ENCODE peak calls at places on chromosomes 7 and 10, in five cellular contexts. E is pancreas, Y is tibial artery, M is thoracic aorta, F is IMR-90. R is an unnamed sample.

GRCh38 chr10:1551636-1552338 is 185.5 kb downstream of the ADARB2 start:
- DNase-seq in E (no peak), Y (peak; percentile 55), M (no peak), F (no peak), R (no peak)

GRCh38 chr7:101315336-101315735 is 6.3 kb downstream of the IFT22 start:
- DNase-seq in E (no peak), Y (no peak), M (no peak), F (peak; percentile 49), R (no peak)

GRCh38 chr7:93890464-93891068 is at the start of gene TFPI2:
- DNase-seq in E (peak; percentile 75), Y (peak; percentile 65), M (peak; percentile 13), F (peak; percentile 83), R (no peak)

GRCh38 chr10:63528084-63528744 is 7.0 kb downstream of the REEP3 start:
- DNase-seq in E (no peak), Y (no peak), M (no peak), F (no peak), R (no peak)

GRCh38 chr10:69316313-69317059 is 38.2 kb downstream of the HK1 start:
- DNase-seq in E (no peak), Y (no peak), M (no peak), F (peak; percentile 46), R (no peak)

GRCh38 chr10:90775351-90776028 is 82.3 kb downstream of the HTR7 start:
- DNase-seq in E (no peak), Y (no peak), M (no peak), F (no peak), R (no peak)

GRCh38 chr7:127629268-127629854 is 11.4 kb upstream of the PAX4 start:
- DNase-seq in E (peak; percentile 83), Y (no peak), M (no peak), F (no peak), R (no peak)

GRCh38 chr7:139078911-139079310 is 30.6 kb downstream of the ZC3HAV1 start:
- DNase-seq in E (no peak), Y (no peak), M (no peak), F (no peak), R (no peak)

GRCh38 chr7:41164440-41164839 is 538.5 kb downstream of the INHBA start:
- DNase-seq in E (no peak), Y (no peak), M (no peak), F (peak; percentile 58), R (no peak)

GRCh38 chr7:93728292-93728691 is 153.8 kb upstream of the CALCR start:
- DNase-seq in E (no peak), Y (no peak), M (no peak), F (no peak), R (no peak)

GRCh38 chr7:37071124-37071523 is 346.8 kb upstream of the AOAH start:
- DNase-seq in E (no peak), Y (no peak), M (no peak), F (no peak), R (no peak)

GRCh38 chr7:2633538-2634264 is 1.9 kb downstream of the TTYH3 start:
- DNase-seq in E (peak; percentile 62), Y (peak; percentile 91), M (peak; percentile 49), F (peak; percentile 89), R (peak; percentile 63)

GRCh38 chr7:33712020-33712414 is 193.3 kb upstream of the BMPER start:
- DNase-seq in E (no peak), Y (no peak), M (no peak), F (no peak), R (no peak)

GRCh38 chr10:78756604-78757442 is 311.9 kb upstream of the ZMIZ1 start:
- DNase-seq in E (no peak), Y (peak; percentile 94), M (peak; percentile 65), F (peak; percentile 98), R (peak; percentile 79)

GRCh38 chr10:31074357-31075065 is 42.8 kb upstream of the ZNF438 start:
- DNase-seq in E (no peak), Y (no peak), M (no peak), F (no peak), R (no peak)

GRCh38 chr10:9193120-9193519 is 1138.6 kb downstream of the GATA3 start:
- DNase-seq in E (no peak), Y (no peak), M (no peak), F (no peak), R (no peak)

GRCh38 chr10:86522385-86522855 is 828 bp upstream of the WAPL start:
- DNase-seq in E (no peak), Y (no peak), M (no peak), F (no peak), R (no peak)

GRCh38 chr7:6589829-6590644 is at the start of gene INTS15:
- DNase-seq in E (peak; percentile 91), Y (peak; percentile 83), M (no peak), F (peak; percentile 77), R (peak; percentile 39)

GRCh38 chr7:45198986-45199385 is 41.4 kb downstream of the RAMP3 start:
- DNase-seq in E (no peak), Y (no peak), M (no peak), F (no peak), R (no peak)

GRCh38 chr10:78747366-78747955 is 321.3 kb upstream of the ZMIZ1 start:
- DNase-seq in E (no peak), Y (no peak), M (no peak), F (no peak), R (no peak)

GRCh38 chr10:20457656-20458055 is 439.5 kb downstream of the NEBL start:
- DNase-seq in E (no peak), Y (no peak), M (no peak), F (no peak), R (no peak)

GRCh38 chr7:115679976-115680375 is 350.6 kb downstream of the TFEC start:
- DNase-seq in E (no peak), Y (no peak), M (no peak), F (peak; percentile 59), R (no peak)

GRCh38 chr10:26857991-26858706 is 2.6 kb downstream of the ABI1 start:
- DNase-seq in E (no peak), Y (no peak), M (no peak), F (peak; percentile 23), R (no peak)

GRCh38 chr10:26860026-26860541 is 674 bp downstream of the ABI1 start:
- DNase-seq in E (peak; percentile 86), Y (peak; percentile 82), M (peak; percentile 21), F (peak; percentile 65), R (peak; percentile 6)

GRCh38 chr10:26860542-26861325 is at the start of gene ABI1:
- DNase-seq in E (peak; percentile 99), Y (peak; percentile 98), M (peak; percentile 93), F (peak; percentile 98), R (peak; percentile 97)

GRCh38 chr10:26859241-26860025 is 1.3 kb downstream of the ABI1 start:
- DNase-seq in E (no peak), Y (no peak), M (no peak), F (peak; percentile 38), R (no peak)

GRCh38 chr10:26858707-26859034 is 2.1 kb downstream of the ABI1 start:
- DNase-seq in E (no peak), Y (no peak), M (no peak), F (no peak), R (no peak)
- H3K4me3 ChIP-seq in E (no peak overlapping the region), Y (peak overlapping the region; percentile 88), M (peak overlapping the region; percentile 96), F (peak overlapping the region; percentile 86), R (peak overlapping the region; percentile 90)

DNA sequence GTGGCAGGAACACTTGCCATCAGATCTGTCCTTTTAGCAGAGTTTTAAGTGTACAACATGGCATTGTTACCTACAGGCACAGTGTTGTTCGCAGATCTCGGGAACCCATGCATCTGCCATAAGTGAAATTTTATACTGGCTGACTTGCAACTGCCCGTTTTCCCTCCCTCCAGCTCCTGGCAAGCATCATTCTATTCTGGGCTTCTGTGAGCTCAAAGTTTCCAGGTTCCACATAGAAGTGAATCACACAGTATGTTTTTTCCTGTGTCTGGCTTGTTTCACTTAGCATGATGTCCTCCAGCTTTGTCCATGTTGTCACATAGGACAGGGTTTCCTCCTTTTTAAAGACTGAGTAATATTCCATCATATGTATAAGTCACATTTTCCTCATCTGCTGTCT is 56.6 kb downstream of the C10orf143 start:
- DNase-seq in E (no peak), Y (no peak), M (no peak), F (no peak), R (no peak)
- H3K9me3 ChIP-seq in E (no peaks in the 10 kb centered on the region), Y (no peaks in the 10 kb centered on the region), M (no peaks in the 10 kb centered on the region), F (peaks cover 8% of the 10 kb centered on the region), R (peaks cover 15% of the 10 kb centered on the region)

GRCh38 chr10:14010827-14011574 is 319.7 kb downstream of the FRMD4A start:
- DNase-seq in E (no peak), Y (no peak), M (no peak), F (no peak), R (no peak)

GRCh38 chr10:14008648-14009072 is 322.1 kb downstream of the FRMD4A start:
- DNase-seq in E (no peak), Y (no peak), M (no peak), F (peak; percentile 75), R (no peak)

GRCh38 chr10:14014423-14014822 is 316.3 kb downstream of the FRMD4A start:
- DNase-seq in E (no peak), Y (no peak), M (no peak), F (no peak), R (no peak)

GRCh38 chr10:14009315-14010082 is 321.2 kb downstream of the FRMD4A start:
- DNase-seq in E (no peak), Y (no peak), M (no peak), F (peak; percentile 90), R (peak; percentile 70)

DNA sequence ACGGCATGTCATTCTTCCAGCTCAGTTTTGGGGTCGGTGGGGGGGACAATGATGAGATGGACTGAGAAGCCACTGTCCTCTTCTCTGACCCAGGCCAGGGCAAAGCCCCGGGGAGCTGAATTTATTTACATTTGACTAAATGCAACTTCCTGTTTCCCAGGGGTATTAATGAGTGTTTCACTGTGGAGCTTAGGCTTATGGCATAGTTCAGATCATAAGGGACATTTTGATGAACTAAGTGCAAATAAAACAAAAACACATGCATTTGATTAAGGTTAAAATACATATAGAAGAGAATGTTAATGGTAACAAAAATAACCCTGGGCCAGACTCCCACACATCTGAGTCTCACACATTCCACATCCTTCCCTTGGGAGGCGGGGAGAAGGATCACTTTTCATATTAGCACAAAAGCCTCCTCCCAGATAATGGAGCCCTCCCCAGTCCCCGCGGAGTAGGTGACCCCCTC is 320.6 kb downstream of the FRMD4A start:
- DNase-seq in E (no peak), Y (no peak), M (no peak), F (peak; percentile 86), R (peak; percentile 27)
- H3K27me3 ChIP-seq in E (no peaks in the 10 kb centered on the region), Y (peaks cover 20% of the 10 kb centered on the region), M (no peaks in the 10 kb centered on the region), F (no peaks in the 10 kb centered on the region), R (no peaks in the 10 kb centered on the region)

DNA sequence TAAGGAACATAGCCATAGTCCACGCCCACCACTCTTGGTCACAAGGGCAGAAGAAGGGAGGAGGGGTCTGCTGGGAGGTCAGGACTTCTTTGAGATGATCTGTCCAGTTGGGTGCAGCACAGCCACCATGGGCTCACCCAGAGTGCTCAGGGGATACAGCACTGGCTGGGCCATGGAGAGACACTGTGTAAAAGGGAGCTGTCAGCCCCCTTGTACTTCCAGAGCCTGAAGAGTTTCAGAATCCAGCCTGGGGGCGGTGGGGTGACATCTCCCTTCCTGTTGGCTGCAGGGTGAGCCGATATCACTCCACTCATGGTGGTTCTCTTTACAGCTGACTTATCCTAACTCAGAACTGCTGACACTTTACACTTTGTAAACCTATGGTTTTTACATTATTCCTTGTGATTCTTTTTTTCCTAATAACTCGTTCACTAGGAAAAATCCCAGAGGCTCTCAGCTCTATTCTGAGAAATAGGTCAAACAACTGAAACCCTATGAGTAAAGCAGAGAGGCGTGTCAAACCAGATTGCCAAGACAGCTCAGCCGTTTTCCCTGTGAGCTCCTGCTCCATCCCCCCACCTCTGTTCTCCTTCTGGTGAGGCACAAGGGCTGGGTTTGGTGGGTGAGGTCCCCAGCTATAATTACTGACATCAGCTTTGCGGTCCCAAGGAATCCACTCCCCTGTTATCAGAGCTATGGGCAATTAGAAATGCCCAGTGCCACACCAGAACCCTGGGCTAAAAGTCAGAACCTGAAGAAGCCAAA is 3.3 kb upstream of the MRPS24 start:
- DNase-seq in E (no peak), Y (peak; percentile 81), M (peak; percentile 59), F (peak; percentile 92), R (peak; percentile 57)
- H3K4me3 ChIP-seq in E (no peak overlapping the region), Y (peak overlapping the region; percentile 8), M (no peak overlapping the region), F (no peak overlapping the region), R (no peak overlapping the region)